ENCODE peak calls at places on chromosomes 5 and 9, in five cellular contexts. B is HepG2, K is HCT116, Y is A549, L is K562. D is an unnamed sample.

GRCh38 chr5:146947181-146947941 is 68.8 kb upstream of the PPP2R2B start:
- DNase-seq in K (peak), Y (peak), L (peak), B (no peak), D (peak)

GRCh38 chr9:105672711-105673234 is 10.5 kb downstream of the TAL2 start:
- DNase-seq in B (no peak), L (no peak), K (no peak), Y (no peak), D (peak)

GRCh38 chr5:96538831-96539250 is 105.8 kb upstream of the PCSK1 start:
- DNase-seq in Y (no peak), B (no peak), L (no peak), K (no peak), D (peak)

GRCh38 chr5:64457846-64458245 is 48.0 kb upstream of the RGS7BP start:
- DNase-seq in B (no peak), Y (no peak), L (no peak), K (no peak), D (no peak)

GRCh38 chr5:80569961-80570786 is at the start of gene ANKRD34B:
- DNase-seq in L (no peak), B (no peak), Y (peak), K (no peak), D (no peak)

GRCh38 chr9:18126776-18127175 is 347.2 kb upstream of the ADAMTSL1 start:
- DNase-seq in L (no peak), K (no peak), B (no peak), Y (no peak), D (no peak)

GRCh38 chr9:93597871-93598646 is 21.7 kb downstream of the PHF2 start:
- DNase-seq in K (no peak), B (no peak), L (no peak), Y (no peak), D (no peak)

GRCh38 chr9:137880160-137880975 is 2.8 kb downstream of the CACNA1B start:
- DNase-seq in L (no peak), K (no peak), B (no peak), Y (no peak), D (peak)

GRCh38 chr5:146765089-146765832 is 113.3 kb downstream of the PPP2R2B start:
- DNase-seq in L (no peak), B (no peak), Y (no peak), K (no peak), D (no peak)

GRCh38 chr5:43941806-43942205 is 338.8 kb downstream of the NNT start:
- DNase-seq in K (no peak), Y (no peak), B (no peak), L (no peak), D (no peak)

GRCh38 chr5:175444060-175444904 is at the start of gene DRD1:
- DNase-seq in B (no peak), L (peak), Y (peak), K (no peak), D (peak)

GRCh38 chr5:90932052-90932699 is 373.6 kb downstream of the ADGRV1 start:
- DNase-seq in L (peak), B (peak), Y (peak), K (peak), D (peak)

GRCh38 chr5:150153957-150154617 is 1.6 kb downstream of the PDGFRB start:
- DNase-seq in B (peak), Y (no peak), K (no peak), L (no peak), D (peak)

GRCh38 chr9:73180373-73180772 is 28.7 kb downstream of the ANXA1 start:
- DNase-seq in B (no peak), K (no peak), L (peak), Y (no peak), D (peak)

GRCh38 chr9:73179594-73179993 is 27.9 kb downstream of the ANXA1 start:
- DNase-seq in Y (no peak), B (no peak), K (peak), L (no peak), D (no peak)

DNA sequence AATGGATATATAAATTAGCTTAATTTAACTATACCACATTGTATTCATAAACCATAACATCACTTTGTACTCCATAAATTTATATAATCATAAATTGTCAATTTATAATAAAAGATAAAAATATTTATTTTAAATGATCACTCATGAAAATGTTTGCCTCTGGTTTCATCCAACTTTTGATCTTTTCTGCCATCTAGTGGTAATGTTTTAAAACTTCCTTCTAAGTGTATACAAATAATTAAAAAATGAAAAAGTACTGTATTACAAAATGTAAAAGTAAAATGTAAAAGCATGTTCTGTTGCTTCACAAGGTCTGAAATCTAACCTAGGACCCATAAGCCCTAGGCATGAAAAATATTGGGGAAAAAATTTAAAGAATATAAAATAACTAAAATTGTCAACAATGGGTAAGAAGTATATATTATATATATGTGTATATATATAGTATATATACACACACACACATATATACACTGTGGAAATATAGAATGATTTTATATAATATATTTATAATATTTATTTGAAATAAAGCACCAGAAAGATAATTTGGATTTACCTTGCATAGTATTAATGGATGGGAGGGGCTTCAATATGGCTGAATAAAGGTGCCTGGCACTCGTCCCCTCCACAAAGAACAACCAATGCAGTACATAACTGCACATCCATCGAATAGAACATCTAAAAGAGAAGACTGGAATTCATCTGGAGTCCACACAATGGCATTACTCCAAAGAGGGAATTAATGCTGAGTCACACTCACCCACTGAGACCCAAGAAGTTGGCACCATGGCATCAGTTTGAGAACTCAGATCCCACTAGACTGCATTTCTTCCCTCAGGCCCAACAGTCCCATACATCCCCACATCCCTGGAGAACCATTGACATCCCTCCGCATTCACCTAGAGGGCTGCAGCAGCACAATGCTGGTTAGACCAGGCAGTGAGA is 32.5 kb downstream of the ANXA1 start:
- DNase-seq in Y (no peak), L (peak), B (peak), K (peak), D (peak)
- TF ChIP-seq MAX in Y (no peak), L (no peak), B (no peak), K (no peak), D (no peak)

GRCh38 chr5:37833990-37834389 is 5.9 kb downstream of the GDNF start:
- DNase-seq in B (no peak), K (no peak), Y (no peak), L (no peak), D (no peak)

GRCh38 chr5:37837101-37838032 is 2.5 kb downstream of the GDNF start:
- DNase-seq in Y (peak), B (no peak), K (peak), L (peak), D (peak)

GRCh38 chr5:37836173-37837100 is 3.4 kb downstream of the GDNF start:
- DNase-seq in K (no peak), L (no peak), Y (peak), B (no peak), D (no peak)

GRCh38 chr5:37835400-37835973 is 4.4 kb downstream of the GDNF start:
- DNase-seq in B (no peak), Y (no peak), L (no peak), K (no peak), D (no peak)

DNA sequence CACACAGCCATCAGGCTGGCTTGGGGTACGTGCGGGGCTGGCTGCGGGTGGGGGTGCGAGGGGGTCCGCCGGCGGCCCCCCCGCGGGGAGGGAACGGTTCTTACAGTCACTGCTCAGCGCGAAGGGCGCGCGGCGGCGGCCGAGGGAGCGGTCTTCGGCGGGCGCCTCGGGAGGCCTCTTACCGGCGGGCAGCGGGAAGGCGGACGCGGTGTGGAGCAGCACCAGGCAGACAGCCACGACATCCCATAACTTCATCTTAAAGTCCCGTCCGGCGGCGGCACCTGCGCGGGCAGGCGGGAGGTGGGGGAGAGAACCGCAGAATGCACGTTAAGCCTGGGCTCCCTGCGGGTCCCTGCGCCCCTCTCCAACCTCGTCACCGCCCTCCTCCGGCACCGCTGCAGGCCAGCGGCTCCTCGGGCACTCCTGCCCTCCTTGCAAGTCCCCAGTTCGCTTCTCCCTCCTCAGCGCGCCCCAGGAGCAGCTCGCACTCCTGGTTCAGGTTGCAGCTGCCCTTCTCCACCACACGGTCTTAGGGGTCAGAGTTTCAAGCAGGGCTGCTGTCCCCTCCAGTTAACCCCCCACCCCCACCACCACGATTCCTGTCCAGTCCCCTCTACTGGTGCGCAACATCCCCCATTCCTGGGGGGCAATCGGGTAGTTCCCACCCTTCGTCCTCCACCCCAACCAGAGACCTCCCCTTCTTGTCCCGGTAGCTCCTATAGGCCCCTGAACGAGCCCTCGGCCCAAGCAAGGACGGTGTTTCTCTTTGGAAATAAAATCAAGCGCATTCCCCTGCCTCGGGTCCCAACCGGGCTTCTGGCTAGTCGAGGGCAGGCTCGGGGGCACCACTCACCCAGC is 5.1 kb downstream of the GDNF start:
- DNase-seq in L (no peak), K (no peak), Y (no peak), B (no peak), D (no peak)
- TF ChIP-seq CTCF in L (no peak), K (no peak), Y (no peak), B (no peak), D (no peak)

GRCh38 chr5:139164020-139164419 is 34.1 kb downstream of the SIL1 start:
- DNase-seq in B (no peak), K (no peak), Y (no peak), L (no peak), D (no peak)
- TF ChIP-seq MAX in B (no peak), K (no peak), Y (no peak), L (no peak), D (no peak)

GRCh38 chr9:110580850-110581249 is 1.3 kb upstream of the SVEP1 start:
- DNase-seq in L (no peak), B (no peak), Y (no peak), K (no peak), D (no peak)

GRCh38 chr9:110578896-110579752 is at the start of gene SVEP1:
- DNase-seq in K (no peak), B (no peak), Y (peak), L (no peak), D (no peak)

GRCh38 chr9:110582156-110582555 is 2.6 kb upstream of the SVEP1 start:
- DNase-seq in B (no peak), L (no peak), Y (no peak), K (no peak), D (no peak)

GRCh38 chr9:110579763-110580255 is 268 bp upstream of the SVEP1 start:
- DNase-seq in Y (peak), B (no peak), K (no peak), L (no peak), D (no peak)

GRCh38 chr9:110583237-110583636 is 3.7 kb upstream of the SVEP1 start:
- DNase-seq in K (no peak), B (no peak), Y (no peak), L (no peak), D (no peak)
- TF ChIP-seq CTCF in K (peak), B (no peak), Y (peak), L (no peak), D (no peak)

DNA sequence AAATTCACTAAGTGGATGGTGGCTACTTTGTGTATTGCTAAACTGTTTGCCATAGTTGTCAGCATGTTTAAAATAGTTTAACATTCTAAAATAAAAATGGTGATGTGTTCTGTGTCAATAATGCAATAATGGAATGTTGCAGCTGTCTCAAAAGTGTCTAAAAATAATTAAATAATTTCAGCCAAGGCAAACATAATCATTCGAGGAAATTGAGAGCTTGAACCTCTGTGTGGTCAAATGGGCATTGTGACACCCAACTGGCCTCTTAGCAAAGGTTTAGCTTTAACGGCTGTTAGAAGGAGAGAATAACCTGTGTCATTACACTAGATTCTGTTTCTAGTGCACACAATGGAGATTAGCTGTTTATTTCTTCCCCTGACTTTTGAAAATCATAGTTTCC is 278.5 kb downstream of the TMEM167A start:
- DNase-seq in Y (no peak), B (no peak), L (no peak), K (no peak), D (no peak)
- TF ChIP-seq MAX in Y (no peak), B (no peak), L (no peak), K (no peak), D (no peak)

DNA sequence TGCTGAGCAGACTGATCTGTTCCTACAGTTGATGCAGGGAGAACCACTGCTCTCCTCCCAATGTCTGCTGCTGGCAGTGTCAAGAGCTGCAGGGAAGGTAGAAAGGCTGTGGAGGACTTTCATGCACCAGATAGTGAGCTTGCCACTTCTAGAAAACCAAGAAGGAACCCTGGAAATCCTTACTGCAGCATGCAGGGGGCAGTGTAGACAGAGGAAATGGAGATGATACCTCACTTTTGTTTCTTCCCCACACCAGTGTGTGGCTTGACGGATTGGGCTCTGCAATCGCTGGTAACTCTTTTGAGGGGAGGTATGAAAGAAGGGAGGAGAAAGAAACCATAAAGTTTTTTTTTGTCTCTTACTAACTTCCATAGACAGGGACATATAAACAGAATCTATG is 480.7 kb downstream of the DMAC1 start:
- DNase-seq in K (no peak), L (no peak), B (no peak), Y (no peak), D (peak)
- TF ChIP-seq CTCF in K (no peak), L (no peak), B (no peak), Y (no peak), D (peak)

GRCh38 chr5:128536861-128537305 is 1.2 kb downstream of the FBN2 start:
- DNase-seq in L (no peak), Y (no peak), K (no peak), B (no peak), D (no peak)

GRCh38 chr5:128537306-128537998 is 593 bp downstream of the FBN2 start:
- DNase-seq in K (no peak), Y (peak), L (no peak), B (no peak), D (peak)

GRCh38 chr5:128537999-128538248 is at the start of gene FBN2:
- DNase-seq in Y (no peak), K (no peak), B (no peak), L (no peak), D (no peak)

GRCh38 chr5:128539038-128539429 is 989 bp upstream of the FBN2 start:
- DNase-seq in B (no peak), Y (peak), L (no peak), K (no peak), D (peak)

GRCh38 chr5:128538249-128539037 is 398 bp upstream of the FBN2 start:
- DNase-seq in L (no peak), Y (peak), K (no peak), B (no peak), D (peak)
- TF ChIP-seq MAX in L (no peak), Y (no peak), K (no peak), B (no peak), D (no peak)

DNA sequence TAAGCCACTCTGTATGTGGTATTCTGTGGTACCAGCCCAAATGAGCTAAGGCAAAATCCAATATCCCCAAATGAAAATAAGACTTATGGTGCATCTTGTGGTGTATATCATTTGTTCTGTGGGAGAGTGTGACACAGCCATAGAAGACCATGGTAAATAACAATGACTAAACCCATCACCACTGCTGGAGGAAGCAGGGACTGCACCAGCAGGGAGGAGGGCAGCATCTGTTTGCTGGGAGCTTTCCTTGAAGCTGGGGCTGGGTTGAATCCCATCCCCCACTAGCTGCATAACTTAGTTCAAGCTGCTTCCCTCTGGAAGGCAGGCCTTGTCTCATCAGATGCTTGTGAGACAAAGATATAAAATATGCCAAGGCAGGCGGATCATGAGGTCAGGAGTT is 14.2 kb downstream of the GADD45G start:
- DNase-seq in K (no peak), L (no peak), B (no peak), Y (no peak), D (no peak)
- TF ChIP-seq CTCF in K (no peak), L (no peak), B (no peak), Y (no peak), D (no peak)

D was measured in NB4.